ENCODE peak calls at places on chromosome 22, in seven cellular contexts. C is thyroid gland, Q is right atrium auricular region, D is choroid plexus epithelial cell, F is kidney epithelial cell, B is OCI-LY7, V is sigmoid colon. E is an unnamed sample.

GRCh38 chr22:17222503-17222902 is 3.3 kb upstream of the ADA2 start:
- DNase-seq in C (no peak), Q (no peak), D (no peak), F (no peak), B (no peak), V (no peak), E (no peak)

GRCh38 chr22:35172452-35172851 is 84.8 kb upstream of the HMGXB4 start:
- DNase-seq in C (no peak), Q (no peak), D (no peak), F (no peak), B (no peak), V (no peak), E (no peak)

GRCh38 chr22:18111759-18112330 is 1.2 kb downstream of the TUBA8 start:
- DNase-seq in C (peak), Q (no peak), D (no peak), F (no peak), B (no peak), V (no peak), E (no peak)

GRCh38 chr22:45880091-45880651 is 96.8 kb downstream of the WNT7B start:
- DNase-seq in C (no peak), Q (no peak), D (no peak), F (no peak), B (no peak), V (peak), E (no peak)

GRCh38 chr22:45760682-45761081 is 89.0 kb downstream of the ATXN10 start:
- DNase-seq in C (no peak), Q (no peak), D (no peak), F (no peak), B (no peak), V (no peak), E (no peak)

GRCh38 chr22:41525450-41526225 is 18.6 kb downstream of the POLR3H start:
- DNase-seq in C (no peak), Q (no peak), D (no peak), F (no peak), B (no peak), V (no peak), E (no peak)

GRCh38 chr22:50438305-50439275 is 36.2 kb downstream of the SBF1 start:
- DNase-seq in C (no peak), Q (no peak), D (no peak), F (no peak), B (no peak), V (peak), E (no peak)

GRCh38 chr22:48673806-48674500 is 1153.7 kb downstream of the BRD1 start:
- DNase-seq in C (no peak), Q (no peak), D (no peak), F (no peak), B (no peak), V (no peak), E (no peak)

GRCh38 chr22:46941958-46942815 is 179.7 kb downstream of the TBC1D22A start:
- DNase-seq in C (no peak), Q (peak), D (no peak), F (no peak), B (no peak), V (no peak), E (peak)

GRCh38 chr22:49423125-49423650 is 404.5 kb downstream of the BRD1 start:
- DNase-seq in C (no peak), Q (no peak), D (no peak), F (no peak), B (no peak), V (no peak), E (no peak)

GRCh38 chr22:40533712-40534378 is 102.7 kb downstream of the MRTFA start:
- DNase-seq in C (no peak), Q (no peak), D (peak), F (no peak), B (peak), V (no peak), E (no peak)

GRCh38 chr22:23038902-23039301 is 31.4 kb upstream of the GNAZ start:
- DNase-seq in C (no peak), Q (no peak), D (no peak), F (no peak), B (peak), V (no peak), E (no peak)

GRCh38 chr22:31296258-31296657 is 4.0 kb upstream of the PIK3IP1 start:
- DNase-seq in C (no peak), Q (no peak), D (peak), F (no peak), B (no peak), V (no peak), E (no peak)

GRCh38 chr22:41998361-41999261 is at the start of gene WBP2NL:
- DNase-seq in C (peak), Q (peak), D (peak), F (peak), B (peak), V (peak), E (peak)

GRCh38 chr22:41315586-41315985 is 14.3 kb downstream of the ZC3H7B start:
- DNase-seq in C (no peak), Q (no peak), D (no peak), F (no peak), B (no peak), V (no peak), E (no peak)

GRCh38 chr22:48198489-48199459 is 1436.3 kb downstream of the TBC1D22A start:
- DNase-seq in C (no peak), Q (peak), D (no peak), F (no peak), B (no peak), V (no peak), E (no peak)

GRCh38 chr22:23223566-23224317 is 43.4 kb downstream of the BCR start:
- DNase-seq in C (no peak), Q (no peak), D (no peak), F (no peak), B (no peak), V (no peak), E (no peak)

GRCh38 chr22:47474464-47474863 is 712.0 kb downstream of the TBC1D22A start:
- DNase-seq in C (no peak), Q (no peak), D (peak), F (no peak), B (no peak), V (no peak), E (no peak)

GRCh38 chr22:31622980-31623379 is 39.0 kb downstream of the PISD start:
- DNase-seq in C (no peak), Q (no peak), D (no peak), F (no peak), B (no peak), V (no peak), E (no peak)

GRCh38 chr22:49724030-49724892 is 103.4 kb downstream of the BRD1 start:
- DNase-seq in C (no peak), Q (peak), D (no peak), F (no peak), B (peak), V (no peak), E (no peak)

GRCh38 chr22:38452373-38453064 is 2.5 kb downstream of the KCNJ4 start:
- DNase-seq in C (peak), Q (peak), D (no peak), F (no peak), B (no peak), V (no peak), E (no peak)

GRCh38 chr22:29470159-29470855 is 9.7 kb upstream of the NEFH start:
- DNase-seq in C (peak), Q (peak), D (peak), F (no peak), B (peak), V (peak), E (no peak)
- H3K4me3 ChIP-seq in C (no peak), Q (peak), D (peak), F (peak), B (peak), V (no peak), E (peak)

GRCh38 chr22:36680038-36680437 is 23.5 kb downstream of the CACNG2 start:
- DNase-seq in C (no peak), Q (no peak), D (no peak), F (no peak), B (no peak), V (no peak), E (no peak)

GRCh38 chr22:36673821-36674220 is 29.7 kb downstream of the CACNG2 start:
- DNase-seq in C (no peak), Q (no peak), D (no peak), F (no peak), B (no peak), V (no peak), E (no peak)

GRCh38 chr22:36682835-36683234 is 20.7 kb downstream of the CACNG2 start:
- DNase-seq in C (no peak), Q (no peak), D (no peak), F (no peak), B (no peak), V (no peak), E (no peak)

DNA sequence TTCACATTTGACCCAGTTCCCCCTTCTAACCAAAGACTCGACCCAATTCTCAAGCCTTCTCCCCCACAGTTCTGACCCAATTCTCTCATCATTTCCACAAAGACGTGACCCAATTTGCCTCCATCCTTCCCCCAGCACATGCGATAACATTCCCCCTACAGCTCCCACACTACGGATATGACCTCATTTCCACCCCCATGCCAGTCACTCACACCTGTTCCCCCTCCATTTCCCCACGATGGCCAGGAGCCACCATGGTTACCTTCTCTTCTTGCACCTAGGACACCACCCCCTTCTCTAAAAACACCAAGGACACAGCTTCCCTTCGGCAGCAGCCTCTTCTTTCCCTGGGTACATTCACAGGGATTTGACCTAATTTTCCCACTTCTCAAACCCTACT is 25.1 kb downstream of the CACNG2 start:
- DNase-seq in C (no peak), Q (no peak), D (no peak), F (no peak), B (no peak), V (no peak), E (no peak)
- TF ChIP-seq CTCF in C (no peak), Q (no peak), D (no peak), F (no peak), B (no peak), V (no peak), E (no peak)

DNA sequence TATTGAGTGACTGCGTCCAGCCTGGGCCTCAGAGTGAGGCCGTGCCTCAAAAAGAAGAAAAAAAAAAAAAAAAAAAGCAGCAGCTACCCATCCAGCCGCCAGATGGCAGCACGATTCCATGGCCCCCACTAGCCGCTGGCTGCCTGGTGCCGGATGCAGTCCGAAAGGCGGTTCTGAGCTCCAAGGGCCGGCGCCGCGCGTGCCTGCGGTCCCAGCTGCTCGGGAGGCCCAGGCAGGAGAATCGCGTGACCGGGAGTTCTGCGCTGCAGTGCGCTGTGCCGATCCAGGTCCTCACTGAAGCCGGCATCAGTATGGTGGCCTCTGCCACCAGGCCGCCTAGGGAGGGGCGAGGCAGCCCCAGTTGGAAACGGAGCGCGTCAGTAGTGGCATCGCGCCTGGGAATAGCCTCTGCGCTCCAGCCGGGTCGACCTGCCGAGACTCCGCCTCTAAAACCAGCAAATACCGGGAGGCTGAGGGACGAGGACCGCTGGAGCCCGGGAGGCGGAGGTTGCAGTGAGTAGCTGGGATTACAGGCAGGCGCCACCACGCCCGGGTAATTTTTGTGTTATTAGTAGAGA is 19.3 kb downstream of the SCARF2 start:
- DNase-seq in C (peak), Q (peak), D (peak), F (no peak), B (peak), V (peak), E (peak)
- H3K4me3 ChIP-seq in C (no peak), Q (peak), D (peak), F (peak), B (peak), V (peak), E (peak)

GRCh38 chr22:26589845-26590524 is at the start of gene TPST2:
- DNase-seq in C (peak), Q (peak), D (peak), F (no peak), B (peak), V (peak), E (peak)
- TF ChIP-seq CTCF in C (no peak), Q (no peak), D (no peak), F (no peak), B (no peak), V (no peak), E (no peak)

DNA sequence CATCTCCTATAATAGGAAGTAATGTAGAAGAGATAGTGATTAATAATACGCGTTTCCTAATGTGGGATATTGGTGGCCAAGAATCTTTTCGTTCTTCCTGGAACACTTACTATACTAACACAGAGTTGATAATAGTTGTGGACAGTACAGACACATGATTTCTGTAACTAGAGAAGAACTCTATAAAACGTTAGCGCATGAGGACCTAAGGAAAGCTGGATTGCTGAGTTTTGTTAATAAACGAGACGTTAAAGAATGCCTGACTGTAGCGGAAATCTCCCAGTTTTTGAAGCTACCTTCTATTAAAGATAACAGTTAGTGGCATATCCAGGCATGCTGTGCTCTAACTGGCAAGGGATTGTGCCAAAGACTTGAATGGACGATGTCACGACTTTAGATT is 83.3 kb downstream of the GGT1 start:
- DNase-seq in C (no peak), Q (no peak), D (peak), F (no peak), B (no peak), V (no peak), E (no peak)
- H3K4me3 ChIP-seq in C (no peak), Q (peak), D (peak), F (no peak), B (no peak), V (no peak), E (no peak)

GRCh38 chr22:19168088-19168890 is 10.2 kb downstream of the SLC25A1 start:
- DNase-seq in C (no peak), Q (no peak), D (no peak), F (no peak), B (no peak), V (no peak), E (no peak)
- TF ChIP-seq CTCF in C (no peak), Q (no peak), D (no peak), F (no peak), B (peak), V (no peak), E (peak)

E was measured in astrocyte of the cerebellum.